ENCODE peak calls at places on chromosomes 4 and X, in four cellular contexts. One of them, this sample, is unnamed.

GRCh38 chr4:113276448-113277158 is 227.2 kb downstream of the ANK2 start:
- DNase-seq in AG04450: no peak
- DNase-seq in esophagus squamous epithelium: no peak
- DNase-seq in HFF-Myc: no peak
- DNase-seq in this sample: no peak

GRCh38 chr4:7280906-7281305 is 88.6 kb downstream of the SORCS2 start:
- DNase-seq in HFF-Myc: no peak
- DNase-seq in AG04450: no peak
- DNase-seq in esophagus squamous epithelium: no peak
- DNase-seq in this sample: no peak

GRCh38 chr4:46385235-46385634 is 4.7 kb downstream of the GABRA2 start:
- DNase-seq in HFF-Myc: no peak
- DNase-seq in AG04450: no peak
- DNase-seq in esophagus squamous epithelium: no peak
- DNase-seq in this sample: no peak

GRCh38 chrX:136032370-136032769 is 47.1 kb downstream of the SLC9A6 start:
- DNase-seq in HFF-Myc: no peak
- DNase-seq in AG04450: no peak
- DNase-seq in esophagus squamous epithelium: no peak
- DNase-seq in this sample: no peak

GRCh38 chrX:39261446-39262147 is 460.3 kb downstream of the MID1IP1 start:
- DNase-seq in AG04450: no peak
- DNase-seq in HFF-Myc: no peak
- DNase-seq in esophagus squamous epithelium: no peak
- DNase-seq in this sample: peak

GRCh38 chr4:177687117-177687516 is 244.9 kb upstream of the AGA start:
- DNase-seq in HFF-Myc: no peak
- DNase-seq in esophagus squamous epithelium: no peak
- DNase-seq in AG04450: no peak
- DNase-seq in this sample: no peak

GRCh38 chrX:129930941-129931410 is 25.0 kb downstream of the UTP14A start:
- DNase-seq in AG04450: no peak
- DNase-seq in HFF-Myc: no peak
- DNase-seq in esophagus squamous epithelium: no peak
- DNase-seq in this sample: no peak

GRCh38 chrX:47863187-47863586 is 26.5 kb downstream of the ZNF81 start:
- DNase-seq in HFF-Myc: no peak
- DNase-seq in esophagus squamous epithelium: no peak
- DNase-seq in AG04450: no peak
- DNase-seq in this sample: no peak

GRCh38 chr4:183841001-183841400 is 64.1 kb upstream of the STOX2 start:
- DNase-seq in esophagus squamous epithelium: no peak
- DNase-seq in HFF-Myc: no peak
- DNase-seq in AG04450: no peak
- DNase-seq in this sample: no peak

GRCh38 chrX:24410514-24411189 is 50.2 kb downstream of the SUPT20HL1 start:
- DNase-seq in HFF-Myc: no peak
- DNase-seq in AG04450: no peak
- DNase-seq in esophagus squamous epithelium: no peak
- DNase-seq in this sample: no peak

GRCh38 chr4:98932539-98932938 is 3.6 kb upstream of the EIF4E start:
- DNase-seq in esophagus squamous epithelium: no peak
- DNase-seq in HFF-Myc: no peak
- DNase-seq in AG04450: no peak
- DNase-seq in this sample: no peak

GRCh38 chrX:39310925-39311324 is 509.7 kb downstream of the MID1IP1 start:
- DNase-seq in AG04450: no peak
- DNase-seq in esophagus squamous epithelium: no peak
- DNase-seq in HFF-Myc: no peak
- DNase-seq in this sample: peak

GRCh38 chrX:123489011-123489410 is 243.8 kb downstream of the THOC2 start:
- DNase-seq in esophagus squamous epithelium: no peak
- DNase-seq in HFF-Myc: peak
- DNase-seq in AG04450: no peak
- DNase-seq in this sample: no peak

GRCh38 chr4:163003979-163004378 is 162.7 kb downstream of the NAF1 start:
- DNase-seq in HFF-Myc: no peak
- DNase-seq in esophagus squamous epithelium: no peak
- DNase-seq in AG04450: no peak
- DNase-seq in this sample: no peak
- TF ChIP-seq CTCF in HFF-Myc: no peak
- TF ChIP-seq CTCF in esophagus squamous epithelium: no peak
- TF ChIP-seq CTCF in AG04450: no peak
- TF ChIP-seq CTCF in this sample: no peak

GRCh38 chrX:154714925-154715324 is 36.0 kb downstream of the GAB3 start:
- DNase-seq in esophagus squamous epithelium: no peak
- DNase-seq in AG04450: no peak
- DNase-seq in HFF-Myc: no peak
- DNase-seq in this sample: peak
- TF ChIP-seq CTCF in esophagus squamous epithelium: peak
- TF ChIP-seq CTCF in AG04450: peak
- TF ChIP-seq CTCF in HFF-Myc: peak
- TF ChIP-seq CTCF in this sample: peak

GRCh38 chrX:114774691-114775090 is 190.8 kb downstream of the HTR2C start:
- DNase-seq in esophagus squamous epithelium: no peak
- DNase-seq in HFF-Myc: no peak
- DNase-seq in AG04450: no peak
- DNase-seq in this sample: no peak
- TF ChIP-seq CTCF in esophagus squamous epithelium: no peak
- TF ChIP-seq CTCF in HFF-Myc: no peak
- TF ChIP-seq CTCF in AG04450: no peak
- TF ChIP-seq CTCF in this sample: peak

DNA sequence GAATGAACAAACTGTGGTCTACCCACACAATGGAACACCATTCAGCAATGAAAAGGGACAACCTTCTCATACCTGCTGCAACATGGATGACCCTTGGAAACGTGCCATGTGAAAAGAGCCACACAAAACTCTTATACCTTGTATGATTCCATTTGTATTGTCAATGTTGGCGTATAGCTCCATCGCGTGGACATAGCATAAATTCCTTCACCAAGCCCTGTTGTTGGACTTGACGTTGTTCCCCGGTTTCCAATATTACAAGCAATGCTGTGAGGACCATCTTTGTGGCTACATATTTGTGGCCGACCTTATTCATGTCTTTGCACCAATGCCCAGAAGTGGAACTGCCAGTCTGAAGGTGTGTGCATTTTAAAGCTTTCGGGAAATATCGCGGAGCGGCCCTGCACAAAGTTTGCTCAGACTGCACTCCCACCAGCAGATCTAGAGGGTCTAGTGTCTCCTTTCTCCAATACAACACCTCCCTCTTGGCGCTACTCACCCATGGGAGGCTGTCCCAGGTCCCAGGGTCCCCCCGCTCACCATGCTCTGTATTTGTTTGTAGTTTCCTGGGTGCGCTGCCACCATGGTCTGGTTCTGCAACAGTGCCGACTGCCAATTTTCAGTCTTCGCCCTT is at the start of gene CLDN34:
- DNase-seq in esophagus squamous epithelium: no peak
- DNase-seq in HFF-Myc: no peak
- DNase-seq in AG04450: no peak
- DNase-seq in this sample: no peak
- TF ChIP-seq CTCF in esophagus squamous epithelium: no peak
- TF ChIP-seq CTCF in HFF-Myc: no peak
- TF ChIP-seq CTCF in AG04450: no peak
- TF ChIP-seq CTCF in this sample: no peak

GRCh38 chrX:46572295-46572936 is 1.1 kb upstream of the CHST7 start:
- DNase-seq in esophagus squamous epithelium: no peak
- DNase-seq in HFF-Myc: no peak
- DNase-seq in AG04450: no peak
- DNase-seq in this sample: no peak

GRCh38 chrX:46573896-46574336 is 351 bp downstream of the CHST7 start:
- DNase-seq in AG04450: no peak
- DNase-seq in HFF-Myc: no peak
- DNase-seq in esophagus squamous epithelium: peak
- DNase-seq in this sample: peak

GRCh38 chrX:46574337-46574940 is 874 bp downstream of the CHST7 start:
- DNase-seq in esophagus squamous epithelium: no peak
- DNase-seq in AG04450: no peak
- DNase-seq in HFF-Myc: no peak
- DNase-seq in this sample: peak

GRCh38 chrX:46574941-46575381 is 1.4 kb downstream of the CHST7 start:
- DNase-seq in AG04450: no peak
- DNase-seq in esophagus squamous epithelium: no peak
- DNase-seq in HFF-Myc: no peak
- DNase-seq in this sample: peak

DNA sequence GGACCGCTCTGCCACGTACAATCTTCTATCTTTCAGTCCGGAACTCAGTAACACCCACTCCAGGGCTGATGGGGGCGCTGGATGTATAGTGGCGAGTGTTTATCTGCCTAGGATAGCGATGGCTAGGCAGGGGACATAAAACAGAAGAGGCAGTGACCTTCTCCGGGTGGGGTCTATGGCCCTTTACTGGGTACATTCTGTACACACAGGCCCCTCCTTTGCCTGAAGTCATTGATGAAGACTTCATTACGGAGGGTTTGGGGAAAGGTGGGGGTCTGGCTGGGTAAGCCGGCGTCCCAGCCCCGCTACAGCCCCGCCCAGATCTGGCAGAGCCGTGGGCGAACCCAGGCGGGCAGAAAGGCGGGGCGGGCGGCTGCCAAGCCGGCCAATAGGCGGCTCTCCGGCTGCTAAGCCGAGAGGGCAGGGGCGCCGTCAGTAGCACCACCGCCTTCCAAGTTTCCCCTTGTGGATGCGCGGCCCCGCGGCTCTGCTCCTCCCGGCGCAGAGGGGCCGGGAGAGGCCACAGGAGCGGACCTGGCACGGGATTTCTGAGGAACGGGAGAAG is at the start of gene CHST7:
- DNase-seq in esophagus squamous epithelium: no peak
- DNase-seq in HFF-Myc: no peak
- DNase-seq in AG04450: no peak
- DNase-seq in this sample: peak
- TF ChIP-seq CTCF in esophagus squamous epithelium: no peak
- TF ChIP-seq CTCF in HFF-Myc: peak
- TF ChIP-seq CTCF in AG04450: peak
- TF ChIP-seq CTCF in this sample: peak